ENCODE peak calls at places on chromosomes 2 and 18, in seven cellular contexts. S is coronary artery, A is colonic mucosa, K is GM23338, B is AG10803, Z is dorsolateral prefrontal cortex, I is endothelial cell of umbilical vein. E is an unnamed sample.

GRCh38 chr2:36214682-36215081 is 140.9 kb upstream of the CRIM1 start:
- DNase-seq in S (no peak), A (no peak), K (peak; percentile 24), B (no peak), Z (no peak), I (no peak), E (no peak)

GRCh38 chr2:100252811-100253698 is 69.2 kb downstream of the LONRF2 start:
- DNase-seq in S (no peak), A (no peak), K (no peak), B (no peak), Z (no peak), I (no peak), E (no peak)

GRCh38 chr18:55651236-55651635 is 63.2 kb upstream of the TCF4 start:
- DNase-seq in S (no peak), A (no peak), K (no peak), B (peak; percentile 30), Z (no peak), I (no peak), E (no peak)

GRCh38 chr2:128690431-128690830 is 371.8 kb upstream of the HS6ST1 start:
- DNase-seq in S (no peak), A (no peak), K (no peak), B (no peak), Z (no peak), I (no peak), E (no peak)

GRCh38 chr18:73352546-73352945 is 484.8 kb upstream of the NETO1 start:
- DNase-seq in S (no peak), A (no peak), K (no peak), B (peak; percentile 5), Z (no peak), I (no peak), E (peak; percentile 76)

GRCh38 chr2:24993797-24994196 is 22.0 kb upstream of the DNAJC27 start:
- DNase-seq in S (no peak), A (no peak), K (no peak), B (no peak), Z (no peak), I (no peak), E (no peak)

GRCh38 chr2:239389414-239390329 is 11.1 kb downstream of the HDAC4 start:
- DNase-seq in S (no peak), A (no peak), K (no peak), B (no peak), Z (no peak), I (no peak), E (no peak)

GRCh38 chr2:44135771-44136170 is 32.9 kb upstream of the PPM1B start:
- DNase-seq in S (no peak), A (no peak), K (peak; percentile 18), B (peak; percentile 28), Z (no peak), I (no peak), E (no peak)

GRCh38 chr2:238900511-238900910 is 52.6 kb downstream of the TWIST2 start:
- DNase-seq in S (no peak), A (no peak), K (no peak), B (no peak), Z (no peak), I (peak; percentile 4), E (peak; percentile 24)

GRCh38 chr2:237674731-237675276 is 47.4 kb downstream of the LRRFIP1 start:
- DNase-seq in S (peak; percentile 96), A (peak; percentile 87), K (peak; percentile 79), B (peak; percentile 78), Z (peak; percentile 66), I (peak; percentile 96), E (no peak)

GRCh38 chr2:42227491-42227890 is 58.3 kb downstream of the EML4 start:
- DNase-seq in S (no peak), A (no peak), K (peak; percentile 13), B (no peak), Z (no peak), I (no peak), E (no peak)

GRCh38 chr2:28709101-28709500 is 42.5 kb upstream of the PPP1CB start:
- DNase-seq in S (no peak), A (peak; percentile 71), K (no peak), B (peak; percentile 6), Z (no peak), I (no peak), E (no peak)

GRCh38 chr2:45072064-45072861 is 63.0 kb upstream of the SIX2 start:
- DNase-seq in S (peak; percentile 26), A (no peak), K (no peak), B (no peak), Z (no peak), I (no peak), E (no peak)

GRCh38 chr2:111039984-111040383 is 80.7 kb upstream of the BCL2L11 start:
- DNase-seq in S (no peak), A (peak; percentile 8), K (no peak), B (no peak), Z (no peak), I (no peak), E (no peak)

GRCh38 chr2:2577366-2577765 is 246.3 kb upstream of the MYT1L start:
- DNase-seq in S (peak; percentile 40), A (no peak), K (no peak), B (no peak), Z (peak; percentile 91), I (no peak), E (no peak)

GRCh38 chr2:20664431-20665260 is 2.3 kb upstream of the GDF7 start:
- DNase-seq in S (peak; percentile 50), A (no peak), K (no peak), B (no peak), Z (no peak), I (no peak), E (no peak)

GRCh38 chr2:218980800-218981389 is 4.1 kb downstream of the FEV start:
- DNase-seq in S (no peak), A (no peak), K (peak; percentile 37), B (no peak), Z (no peak), I (no peak), E (no peak)

GRCh38 chr2:218982312-218983262 is 2.4 kb downstream of the FEV start:
- DNase-seq in S (no peak), A (no peak), K (peak; percentile 47), B (no peak), Z (no peak), I (no peak), E (no peak)

GRCh38 chr2:218979846-218980738 is 4.9 kb downstream of the FEV start:
- DNase-seq in S (no peak), A (peak; percentile 87), K (peak; percentile 95), B (peak; percentile 64), Z (peak; percentile 87), I (peak; percentile 81), E (no peak)

GRCh38 chr2:218983263-218983970 is 1.6 kb downstream of the FEV start:
- DNase-seq in S (no peak), A (no peak), K (peak; percentile 38), B (no peak), Z (no peak), I (no peak), E (no peak)

DNA sequence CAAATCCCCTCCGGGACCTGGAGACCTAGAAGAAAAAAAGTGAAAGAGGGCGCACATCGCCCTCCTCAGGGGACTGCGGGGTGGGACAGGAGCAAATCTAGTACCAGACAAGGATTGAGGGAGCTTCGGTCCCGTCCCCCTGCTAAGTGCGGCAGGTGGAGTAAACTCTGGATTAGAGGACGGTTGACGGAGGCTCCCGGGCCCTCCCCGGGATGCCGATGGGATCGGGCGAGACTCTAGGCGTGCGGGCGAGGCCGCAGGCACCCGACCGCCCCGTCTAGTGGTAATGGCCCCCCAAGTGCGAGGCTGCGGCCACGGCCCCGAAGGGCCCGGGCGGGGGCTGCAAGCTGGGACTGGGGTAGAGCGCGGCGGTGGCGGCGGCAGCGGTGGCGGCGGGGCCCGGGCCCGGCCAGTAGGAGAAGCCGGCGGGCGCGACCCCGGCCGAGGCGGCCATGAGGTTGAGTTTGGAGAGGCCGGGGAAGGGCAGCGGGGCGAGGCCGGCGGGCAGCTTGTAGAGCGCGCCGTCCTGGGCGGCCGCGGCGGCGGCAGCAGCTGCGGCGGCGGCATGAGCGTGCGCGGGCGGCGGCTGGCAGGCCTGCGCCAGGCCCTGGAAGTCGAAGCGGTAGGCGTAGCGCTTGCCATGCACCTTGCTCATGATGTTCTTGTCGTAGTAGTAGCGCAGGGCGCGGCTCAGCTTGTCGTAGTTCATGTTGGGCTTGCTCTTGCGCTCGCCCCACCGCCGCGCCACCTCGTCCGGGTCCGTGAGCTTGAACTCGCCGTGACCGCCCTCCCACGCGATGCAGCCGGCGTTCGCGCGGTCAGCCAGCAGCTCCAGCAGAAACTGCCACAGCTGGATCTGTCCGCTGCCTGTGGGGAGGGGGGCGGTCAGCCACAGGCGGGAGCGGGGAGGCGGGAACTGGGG is 3.3 kb downstream of the FEV start:
- DNase-seq in S (no peak), A (no peak), K (peak; percentile 67), B (no peak), Z (no peak), I (no peak), E (no peak)
- H3K4me3 ChIP-seq in S (peak overlapping the region; percentile 67), A (peak overlapping the region; percentile 11), K (peak overlapping the region; percentile 46), B (no peak overlapping the region), Z (peak overlapping the region; percentile 38), I (no peak overlapping the region), E (peak overlapping the region; percentile 20)

DNA sequence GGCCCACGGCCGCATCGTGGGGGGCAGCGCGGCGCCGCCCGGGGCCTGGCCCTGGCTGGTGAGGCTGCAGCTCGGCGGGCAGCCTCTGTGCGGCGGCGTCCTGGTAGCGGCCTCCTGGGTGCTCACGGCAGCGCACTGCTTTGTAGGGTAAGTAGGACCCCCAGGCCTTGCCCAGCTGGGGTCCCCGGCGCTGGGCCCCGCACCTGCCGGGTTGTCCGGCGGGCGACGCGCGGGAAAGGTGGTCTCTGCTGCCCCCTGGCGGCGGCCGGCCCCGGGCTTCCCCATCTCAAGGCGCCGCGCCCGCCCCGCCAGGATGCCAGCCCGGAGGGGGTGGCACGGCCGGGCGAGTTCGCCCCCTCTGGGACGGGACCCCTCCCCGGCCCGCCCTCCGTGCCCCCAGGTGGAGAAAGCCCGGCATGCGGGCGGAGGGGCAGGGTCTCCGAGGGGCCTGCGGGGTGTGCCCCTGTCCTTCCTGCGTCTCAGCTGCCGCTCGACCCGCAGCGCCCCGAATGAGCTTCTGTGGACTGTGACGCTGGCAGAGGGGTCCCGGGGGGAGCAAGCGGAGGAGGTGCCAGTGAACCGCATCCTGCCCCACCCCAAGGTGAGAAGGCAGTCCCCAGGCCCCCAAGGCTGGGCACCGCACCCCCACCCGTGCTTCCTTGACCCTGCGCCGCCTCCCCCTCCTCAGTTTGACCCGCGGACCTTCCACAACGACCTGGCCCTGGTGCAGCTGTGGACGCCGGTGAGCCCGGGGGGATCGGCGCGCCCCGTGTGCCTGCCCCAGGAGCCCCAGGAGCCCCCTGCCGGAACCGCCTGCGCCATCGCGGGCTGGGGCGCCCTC is 2.0 kb downstream of the PRSS56 start:
- DNase-seq in S (no peak), A (peak; percentile 57), K (peak; percentile 66), B (peak; percentile 11), Z (no peak), I (peak; percentile 10), E (no peak)
- H3K4me3 ChIP-seq in S (peak overlapping the region; percentile 65), A (no peak overlapping the region), K (peak overlapping the region; percentile 53), B (no peak overlapping the region), Z (peak overlapping the region; percentile 57), I (no peak overlapping the region), E (peak overlapping the region; percentile 13)

DNA sequence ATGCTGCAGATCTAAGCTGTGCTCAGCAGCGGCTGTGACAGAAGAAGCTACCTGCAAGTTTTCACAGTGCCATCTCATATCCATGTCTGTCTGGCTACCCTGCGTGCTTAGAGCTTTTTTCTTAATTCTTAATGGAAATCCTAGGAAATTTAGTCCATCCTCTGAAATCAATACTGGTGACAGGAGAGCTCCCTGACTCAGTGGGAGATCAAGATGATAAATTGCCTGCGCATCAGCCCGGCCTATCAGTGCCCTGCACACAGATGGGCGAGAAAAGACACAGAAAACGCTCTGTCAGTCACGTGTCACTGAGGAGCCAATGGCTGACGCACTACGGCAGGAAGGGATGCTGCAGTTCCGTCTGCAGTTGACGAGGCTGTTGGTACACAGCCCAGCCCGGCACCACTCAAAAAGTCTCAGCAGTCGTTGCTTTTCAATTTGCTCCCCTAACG is 819.6 kb upstream of the FSHR start:
- DNase-seq in S (no peak), A (peak; percentile 22), K (peak; percentile 82), B (peak; percentile 13), Z (peak; percentile 97), I (no peak), E (peak; percentile 29)
- H3K4me3 ChIP-seq in S (peak overlapping the region; percentile 60), A (no peak overlapping the region), K (peak overlapping the region; percentile 40), B (peak overlapping the region; percentile 26), Z (peak overlapping the region; percentile 66), I (no peak overlapping the region), E (peak overlapping the region; percentile 47)

GRCh38 chr2:120441744-120442471 is 96.0 kb downstream of the INHBB start:
- DNase-seq in S (peak; percentile 56), A (peak; percentile 49), K (peak; percentile 78), B (peak; percentile 20), Z (peak; percentile 73), I (no peak), E (no peak)
- H3K4me3 ChIP-seq in S (peak overlapping the region; percentile 61), A (peak overlapping the region; percentile 41), K (peak overlapping the region; percentile 81), B (peak overlapping the region; percentile 17), Z (peak overlapping the region; percentile 62), I (no peak overlapping the region), E (peak overlapping the region; percentile 28)

E was measured in skeletal muscle cell.